ENCODE peak calls at places on chromosomes 11 and 22, in eight cellular contexts. One of them, this sample, is unnamed.

GRCh38 chr11:62842171-62842717 is 2.9 kb upstream of the WDR74 start:
- DNase-seq in activated CD8-positive, alpha-beta T cell treated with anti-CD3 and anti-CD28 coated beads for 36 hours: peak
- DNase-seq in gastrocnemius medialis: no peak
- DNase-seq in stomach: peak
- DNase-seq in heart right ventricle: no peak
- DNase-seq in HCT116: no peak
- DNase-seq in ascending aorta: no peak
- DNase-seq in foreskin fibroblast: no peak
- DNase-seq in this sample: no peak

GRCh38 chr11:118435233-118435892 is 929 bp upstream of the KMT2A start:
- DNase-seq in gastrocnemius medialis: peak
- DNase-seq in stomach: peak
- DNase-seq in foreskin fibroblast: peak
- DNase-seq in activated CD8-positive, alpha-beta T cell treated with anti-CD3 and anti-CD28 coated beads for 36 hours: peak
- DNase-seq in ascending aorta: no peak
- DNase-seq in heart right ventricle: peak
- DNase-seq in HCT116: peak
- DNase-seq in this sample: peak

GRCh38 chr11:32890843-32891656 is 1.6 kb upstream of the QSER1 start:
- DNase-seq in gastrocnemius medialis: no peak
- DNase-seq in HCT116: no peak
- DNase-seq in ascending aorta: no peak
- DNase-seq in activated CD8-positive, alpha-beta T cell treated with anti-CD3 and anti-CD28 coated beads for 36 hours: no peak
- DNase-seq in stomach: no peak
- DNase-seq in heart right ventricle: no peak
- DNase-seq in foreskin fibroblast: no peak
- DNase-seq in this sample: no peak

GRCh38 chr22:49322861-49323622 is 504.6 kb downstream of the BRD1 start:
- DNase-seq in gastrocnemius medialis: no peak
- DNase-seq in ascending aorta: no peak
- DNase-seq in HCT116: no peak
- DNase-seq in stomach: peak
- DNase-seq in activated CD8-positive, alpha-beta T cell treated with anti-CD3 and anti-CD28 coated beads for 36 hours: no peak
- DNase-seq in heart right ventricle: no peak
- DNase-seq in foreskin fibroblast: no peak
- DNase-seq in this sample: no peak

GRCh38 chr11:31375866-31376265 is 6.2 kb downstream of the DNAJC24 start:
- DNase-seq in HCT116: no peak
- DNase-seq in ascending aorta: no peak
- DNase-seq in heart right ventricle: no peak
- DNase-seq in foreskin fibroblast: no peak
- DNase-seq in activated CD8-positive, alpha-beta T cell treated with anti-CD3 and anti-CD28 coated beads for 36 hours: peak
- DNase-seq in stomach: no peak
- DNase-seq in gastrocnemius medialis: no peak
- DNase-seq in this sample: no peak

GRCh38 chr11:2697871-2698270 is 1.9 kb downstream of the KCNQ1OT1 start:
- DNase-seq in foreskin fibroblast: no peak
- DNase-seq in stomach: no peak
- DNase-seq in ascending aorta: no peak
- DNase-seq in heart right ventricle: no peak
- DNase-seq in activated CD8-positive, alpha-beta T cell treated with anti-CD3 and anti-CD28 coated beads for 36 hours: no peak
- DNase-seq in HCT116: no peak
- DNase-seq in gastrocnemius medialis: peak
- DNase-seq in this sample: no peak

GRCh38 chr11:123375832-123376231 is 54.2 kb upstream of the GRAMD1B start:
- DNase-seq in gastrocnemius medialis: no peak
- DNase-seq in activated CD8-positive, alpha-beta T cell treated with anti-CD3 and anti-CD28 coated beads for 36 hours: no peak
- DNase-seq in heart right ventricle: peak
- DNase-seq in stomach: no peak
- DNase-seq in HCT116: no peak
- DNase-seq in ascending aorta: no peak
- DNase-seq in foreskin fibroblast: no peak
- DNase-seq in this sample: no peak

GRCh38 chr22:42608481-42609361 is 6.0 kb downstream of the POLDIP3 start:
- DNase-seq in activated CD8-positive, alpha-beta T cell treated with anti-CD3 and anti-CD28 coated beads for 36 hours: no peak
- DNase-seq in ascending aorta: no peak
- DNase-seq in HCT116: no peak
- DNase-seq in foreskin fibroblast: peak
- DNase-seq in heart right ventricle: no peak
- DNase-seq in gastrocnemius medialis: no peak
- DNase-seq in stomach: no peak
- DNase-seq in this sample: no peak

GRCh38 chr11:73210916-73211667 is 7.0 kb upstream of the P2RY2 start:
- DNase-seq in stomach: no peak
- DNase-seq in heart right ventricle: no peak
- DNase-seq in activated CD8-positive, alpha-beta T cell treated with anti-CD3 and anti-CD28 coated beads for 36 hours: no peak
- DNase-seq in foreskin fibroblast: no peak
- DNase-seq in gastrocnemius medialis: peak
- DNase-seq in ascending aorta: no peak
- DNase-seq in HCT116: no peak
- DNase-seq in this sample: no peak

GRCh38 chr11:133081020-133081419 is 451.3 kb downstream of the OPCML start:
- DNase-seq in stomach: no peak
- DNase-seq in heart right ventricle: no peak
- DNase-seq in foreskin fibroblast: no peak
- DNase-seq in HCT116: no peak
- DNase-seq in gastrocnemius medialis: no peak
- DNase-seq in activated CD8-positive, alpha-beta T cell treated with anti-CD3 and anti-CD28 coated beads for 36 hours: no peak
- DNase-seq in ascending aorta: no peak
- DNase-seq in this sample: no peak

GRCh38 chr11:117076941-117077659 is 21.1 kb downstream of the SIK3 start:
- DNase-seq in heart right ventricle: no peak
- DNase-seq in ascending aorta: no peak
- DNase-seq in gastrocnemius medialis: no peak
- DNase-seq in stomach: no peak
- DNase-seq in activated CD8-positive, alpha-beta T cell treated with anti-CD3 and anti-CD28 coated beads for 36 hours: no peak
- DNase-seq in foreskin fibroblast: no peak
- DNase-seq in HCT116: no peak
- DNase-seq in this sample: no peak

GRCh38 chr11:112555491-112556364 is 295.1 kb upstream of the PLET1 start:
- DNase-seq in activated CD8-positive, alpha-beta T cell treated with anti-CD3 and anti-CD28 coated beads for 36 hours: peak
- DNase-seq in HCT116: peak
- DNase-seq in stomach: peak
- DNase-seq in gastrocnemius medialis: peak
- DNase-seq in ascending aorta: no peak
- DNase-seq in foreskin fibroblast: peak
- DNase-seq in heart right ventricle: peak
- DNase-seq in this sample: peak

GRCh38 chr11:123166095-123166559 is 28.9 kb downstream of the CLMP start:
- DNase-seq in foreskin fibroblast: no peak
- DNase-seq in gastrocnemius medialis: no peak
- DNase-seq in activated CD8-positive, alpha-beta T cell treated with anti-CD3 and anti-CD28 coated beads for 36 hours: peak
- DNase-seq in HCT116: no peak
- DNase-seq in stomach: no peak
- DNase-seq in ascending aorta: no peak
- DNase-seq in heart right ventricle: peak
- DNase-seq in this sample: peak

GRCh38 chr22:19525666-19526065 is 1.5 kb upstream of the CLDN5 start:
- DNase-seq in activated CD8-positive, alpha-beta T cell treated with anti-CD3 and anti-CD28 coated beads for 36 hours: no peak
- DNase-seq in heart right ventricle: no peak
- DNase-seq in foreskin fibroblast: no peak
- DNase-seq in HCT116: no peak
- DNase-seq in gastrocnemius medialis: no peak
- DNase-seq in stomach: no peak
- DNase-seq in ascending aorta: no peak
- DNase-seq in this sample: no peak

GRCh38 chr22:45828836-45829235 is 148.1 kb downstream of the WNT7B start:
- DNase-seq in stomach: no peak
- DNase-seq in HCT116: no peak
- DNase-seq in activated CD8-positive, alpha-beta T cell treated with anti-CD3 and anti-CD28 coated beads for 36 hours: no peak
- DNase-seq in foreskin fibroblast: no peak
- DNase-seq in ascending aorta: no peak
- DNase-seq in heart right ventricle: no peak
- DNase-seq in gastrocnemius medialis: no peak
- DNase-seq in this sample: no peak

GRCh38 chr11:17353228-17354021 is 1.8 kb downstream of the NCR3LG1 start:
- DNase-seq in foreskin fibroblast: peak
- DNase-seq in ascending aorta: peak
- DNase-seq in activated CD8-positive, alpha-beta T cell treated with anti-CD3 and anti-CD28 coated beads for 36 hours: peak
- DNase-seq in stomach: peak
- DNase-seq in HCT116: peak
- DNase-seq in heart right ventricle: peak
- DNase-seq in gastrocnemius medialis: no peak
- DNase-seq in this sample: peak

DNA sequence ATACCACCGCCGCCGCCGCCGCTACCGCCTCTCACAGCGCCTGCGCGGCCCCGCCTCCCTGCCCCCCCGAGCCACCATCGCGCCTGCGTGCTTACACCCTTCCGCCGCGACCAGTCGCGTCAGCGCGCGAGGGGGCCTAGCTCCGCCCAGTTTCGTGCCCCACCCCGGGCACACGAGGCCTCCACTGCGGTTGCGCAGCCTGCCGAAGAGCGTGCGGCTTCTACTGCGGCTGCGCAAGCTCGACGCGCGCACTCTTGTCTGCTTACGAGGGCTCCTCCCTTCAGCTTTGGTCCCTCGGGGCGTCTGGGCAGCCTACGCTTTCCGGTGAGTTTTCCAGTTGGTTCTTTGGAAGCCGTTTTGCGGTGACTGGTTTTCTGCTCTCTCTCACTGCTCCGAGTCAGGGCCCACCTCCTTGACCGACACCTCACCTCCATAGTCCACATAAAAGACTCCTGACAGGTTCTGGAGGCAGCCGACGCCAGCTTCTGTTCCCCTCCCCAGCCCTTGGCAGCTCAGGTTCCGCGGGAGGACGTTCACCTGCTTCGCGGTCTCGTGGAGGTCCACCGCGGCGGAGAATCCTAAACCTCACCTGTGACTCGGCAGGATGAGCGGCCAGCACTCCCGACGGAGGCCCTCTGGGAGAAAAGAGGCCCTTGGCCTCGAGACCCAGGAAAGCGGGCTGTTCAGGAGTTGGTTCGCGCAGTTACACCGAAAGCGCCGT is at the start of gene PITPNB:
- DNase-seq in foreskin fibroblast: peak
- DNase-seq in activated CD8-positive, alpha-beta T cell treated with anti-CD3 and anti-CD28 coated beads for 36 hours: peak
- DNase-seq in heart right ventricle: peak
- DNase-seq in HCT116: peak
- DNase-seq in stomach: peak
- DNase-seq in gastrocnemius medialis: peak
- DNase-seq in ascending aorta: peak
- DNase-seq in this sample: peak
- TF ChIP-seq CTCF in foreskin fibroblast: no peak
- TF ChIP-seq CTCF in activated CD8-positive, alpha-beta T cell treated with anti-CD3 and anti-CD28 coated beads for 36 hours: no peak
- TF ChIP-seq CTCF in heart right ventricle: no peak
- TF ChIP-seq CTCF in HCT116: no peak
- TF ChIP-seq CTCF in stomach: no peak
- TF ChIP-seq CTCF in gastrocnemius medialis: no peak
- TF ChIP-seq CTCF in ascending aorta: no peak
- TF ChIP-seq CTCF in this sample: no peak

GRCh38 chr22:32631507-32632245 is 157.1 kb downstream of the FBXO7 start:
- DNase-seq in ascending aorta: no peak
- DNase-seq in heart right ventricle: no peak
- DNase-seq in stomach: no peak
- DNase-seq in activated CD8-positive, alpha-beta T cell treated with anti-CD3 and anti-CD28 coated beads for 36 hours: no peak
- DNase-seq in foreskin fibroblast: no peak
- DNase-seq in HCT116: no peak
- DNase-seq in gastrocnemius medialis: no peak
- DNase-seq in this sample: no peak
- TF ChIP-seq CTCF in ascending aorta: no peak
- TF ChIP-seq CTCF in heart right ventricle: no peak
- TF ChIP-seq CTCF in stomach: no peak
- TF ChIP-seq CTCF in activated CD8-positive, alpha-beta T cell treated with anti-CD3 and anti-CD28 coated beads for 36 hours: no peak
- TF ChIP-seq CTCF in foreskin fibroblast: no peak
- TF ChIP-seq CTCF in HCT116: no peak
- TF ChIP-seq CTCF in gastrocnemius medialis: no peak
- TF ChIP-seq CTCF in this sample: no peak

GRCh38 chr11:93740031-93740801 is 1.1 kb downstream of the TAF1D start:
- DNase-seq in activated CD8-positive, alpha-beta T cell treated with anti-CD3 and anti-CD28 coated beads for 36 hours: peak
- DNase-seq in stomach: no peak
- DNase-seq in gastrocnemius medialis: no peak
- DNase-seq in heart right ventricle: no peak
- DNase-seq in HCT116: no peak
- DNase-seq in ascending aorta: no peak
- DNase-seq in foreskin fibroblast: no peak
- DNase-seq in this sample: no peak

GRCh38 chr11:93740802-93741093 is 547 bp downstream of the TAF1D start:
- DNase-seq in stomach: peak
- DNase-seq in heart right ventricle: peak
- DNase-seq in foreskin fibroblast: peak
- DNase-seq in ascending aorta: no peak
- DNase-seq in HCT116: no peak
- DNase-seq in activated CD8-positive, alpha-beta T cell treated with anti-CD3 and anti-CD28 coated beads for 36 hours: peak
- DNase-seq in gastrocnemius medialis: peak
- DNase-seq in this sample: no peak

GRCh38 chr11:93743316-93743715 is 1.8 kb downstream of the C11orf54 start:
- DNase-seq in gastrocnemius medialis: no peak
- DNase-seq in HCT116: no peak
- DNase-seq in heart right ventricle: no peak
- DNase-seq in stomach: no peak
- DNase-seq in foreskin fibroblast: no peak
- DNase-seq in ascending aorta: no peak
- DNase-seq in activated CD8-positive, alpha-beta T cell treated with anti-CD3 and anti-CD28 coated beads for 36 hours: no peak
- DNase-seq in this sample: no peak

GRCh38 chr11:93741882-93742226 is 382 bp downstream of the C11orf54 start:
- DNase-seq in foreskin fibroblast: peak
- DNase-seq in gastrocnemius medialis: peak
- DNase-seq in stomach: peak
- DNase-seq in HCT116: no peak
- DNase-seq in activated CD8-positive, alpha-beta T cell treated with anti-CD3 and anti-CD28 coated beads for 36 hours: no peak
- DNase-seq in heart right ventricle: peak
- DNase-seq in ascending aorta: no peak
- DNase-seq in this sample: no peak

DNA sequence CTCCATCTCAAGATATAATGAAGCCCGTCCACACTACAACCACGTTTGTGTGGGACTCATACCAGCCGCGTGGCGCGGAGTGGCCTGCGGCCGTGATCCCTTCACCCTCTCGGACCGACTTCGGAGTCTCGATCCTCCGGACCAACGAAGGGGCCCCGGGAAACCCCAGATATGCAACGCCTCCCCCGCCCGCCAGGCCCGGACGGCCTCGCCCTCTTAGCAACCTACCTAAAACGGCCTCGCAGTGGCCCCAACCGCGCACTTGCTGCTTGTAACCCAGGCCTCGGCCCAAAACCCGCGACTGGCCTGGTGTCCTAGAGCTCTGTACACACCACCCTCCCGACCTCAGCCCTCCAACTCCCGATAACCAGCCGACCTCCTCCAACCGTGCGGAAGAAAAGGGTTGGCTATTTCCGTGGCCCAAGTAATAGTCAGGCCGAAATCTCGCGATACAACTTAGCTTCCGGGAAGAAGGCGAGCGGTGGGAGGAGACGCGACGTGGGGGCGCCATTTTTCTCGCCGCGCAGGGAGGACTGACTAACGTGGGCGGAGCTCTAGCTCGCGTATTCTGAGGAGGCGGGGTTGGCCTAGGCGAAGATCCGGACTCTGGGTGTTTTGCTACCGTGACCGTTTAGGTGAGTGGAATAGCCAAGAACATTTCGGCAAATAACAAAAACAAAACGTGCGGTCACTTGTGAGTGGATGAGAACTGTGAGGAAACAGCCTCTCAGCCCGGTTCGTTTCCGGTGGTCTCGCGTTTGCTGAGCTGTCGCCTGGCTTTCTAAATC is at the start of the genes C11orf54 and TAF1D:
- DNase-seq in heart right ventricle: peak
- DNase-seq in stomach: peak
- DNase-seq in HCT116: peak
- DNase-seq in ascending aorta: peak
- DNase-seq in activated CD8-positive, alpha-beta T cell treated with anti-CD3 and anti-CD28 coated beads for 36 hours: peak
- DNase-seq in foreskin fibroblast: peak
- DNase-seq in gastrocnemius medialis: peak
- DNase-seq in this sample: peak
- TF ChIP-seq CTCF in heart right ventricle: no peak
- TF ChIP-seq CTCF in stomach: no peak
- TF ChIP-seq CTCF in HCT116: no peak
- TF ChIP-seq CTCF in ascending aorta: no peak
- TF ChIP-seq CTCF in activated CD8-positive, alpha-beta T cell treated with anti-CD3 and anti-CD28 coated beads for 36 hours: no peak
- TF ChIP-seq CTCF in foreskin fibroblast: no peak
- TF ChIP-seq CTCF in gastrocnemius medialis: no peak
- TF ChIP-seq CTCF in this sample: no peak

GRCh38 chr11:95764267-95764898 is 25.2 kb downstream of the FAM76B start:
- DNase-seq in stomach: no peak
- DNase-seq in activated CD8-positive, alpha-beta T cell treated with anti-CD3 and anti-CD28 coated beads for 36 hours: no peak
- DNase-seq in gastrocnemius medialis: no peak
- DNase-seq in foreskin fibroblast: peak
- DNase-seq in heart right ventricle: no peak
- DNase-seq in ascending aorta: no peak
- DNase-seq in HCT116: peak
- DNase-seq in this sample: no peak
- TF ChIP-seq CTCF in stomach: peak
- TF ChIP-seq CTCF in activated CD8-positive, alpha-beta T cell treated with anti-CD3 and anti-CD28 coated beads for 36 hours: peak
- TF ChIP-seq CTCF in gastrocnemius medialis: peak
- TF ChIP-seq CTCF in foreskin fibroblast: peak
- TF ChIP-seq CTCF in heart right ventricle: peak
- TF ChIP-seq CTCF in ascending aorta: peak
- TF ChIP-seq CTCF in HCT116: peak
- TF ChIP-seq CTCF in this sample: peak

This sample was measured in omental fat pad.